ENCODE peak calls at places on chromosomes 4 and X, in five cellular contexts. I, T, K, C and Q are unnamed samples.

GRCh38 chr4:76275486-76276126 is 24.1 kb downstream of the FAM47E start:
- DNase-seq in C (no peak), T (no peak), K (no peak), I (no peak), Q (no peak)

GRCh38 chrX:47093248-47093647 is 15.0 kb downstream of the RGN start:
- DNase-seq in T (no peak), I (peak), C (no peak), K (peak), Q (no peak)

GRCh38 chr4:129328176-129328575 is 232.2 kb downstream of the C4orf33 start:
- DNase-seq in K (no peak), I (no peak), C (no peak), T (no peak), Q (no peak)

GRCh38 chrX:102714994-102715393 is 2.7 kb downstream of the GPRASP2 start:
- DNase-seq in T (no peak), I (no peak), K (no peak), C (no peak), Q (peak)

GRCh38 chr4:151730003-151730559 is 30.7 kb downstream of the GATB start:
- DNase-seq in T (no peak), K (no peak), I (peak), C (no peak), Q (peak)

GRCh38 chrX:140794642-140795041 is 85.1 kb downstream of the LINC00632 start:
- DNase-seq in T (no peak), I (no peak), K (no peak), C (no peak), Q (no peak)

GRCh38 chr4:3412257-3413020 is 29.3 kb upstream of the HGFAC start:
- DNase-seq in C (no peak), T (no peak), I (no peak), K (no peak), Q (peak)

GRCh38 chrX:124493984-124494383 is 147.6 kb downstream of the SH2D1A start:
- DNase-seq in C (no peak), K (no peak), T (no peak), I (no peak), Q (no peak)

GRCh38 chrX:133258481-133258880 is 40.3 kb upstream of the TFDP3 start:
- DNase-seq in I (peak), K (peak), C (no peak), T (no peak), Q (no peak)

GRCh38 chrX:55109304-55109703 is 20.5 kb downstream of the PAGE2 start:
- DNase-seq in T (no peak), C (no peak), I (no peak), K (no peak), Q (no peak)

GRCh38 chr4:140049024-140049923 is 104.7 kb downstream of the MAML3 start:
- DNase-seq in T (peak), K (peak), C (peak), I (peak), Q (peak)

GRCh38 chr4:5711479-5712184 is 631 bp downstream of the EVC start:
- DNase-seq in C (no peak), K (peak), T (no peak), I (peak), Q (peak)

GRCh38 chr4:2007804-2008670 is 737 bp downstream of the NELFA start:
- DNase-seq in C (no peak), K (peak), I (peak), T (peak), Q (no peak)

GRCh38 chr4:7821245-7822165 is 118.2 kb downstream of the AFAP1 start:
- DNase-seq in C (no peak), T (no peak), I (no peak), K (no peak), Q (no peak)

GRCh38 chr4:16126714-16127113 is 42.9 kb upstream of the PROM1 start:
- DNase-seq in T (no peak), K (no peak), I (no peak), C (no peak), Q (no peak)

GRCh38 chr4:24856586-24856985 is 56.3 kb downstream of the CCDC149 start:
- DNase-seq in I (peak), K (peak), T (no peak), C (no peak), Q (no peak)

GRCh38 chrX:109475174-109475891 is 6.6 kb downstream of the GUCY2F start:
- DNase-seq in I (peak), K (peak), T (peak), C (peak), Q (peak)

GRCh38 chrX:153778684-153779101 is 2.1 kb upstream of the SRPK3 start:
- DNase-seq in T (no peak), C (no peak), I (no peak), K (no peak), Q (no peak)

GRCh38 chr4:113159901-113160545 is 110.6 kb downstream of the ANK2 start:
- DNase-seq in T (no peak), I (no peak), K (no peak), C (no peak), Q (no peak)

GRCh38 chr4:107760281-107760947 is 40.4 kb upstream of the PAPSS1 start:
- DNase-seq in C (peak), T (no peak), I (no peak), K (peak), Q (no peak)

GRCh38 chrX:68728186-68728585 is 80.7 kb downstream of the STARD8 start:
- DNase-seq in T (no peak), C (no peak), K (no peak), I (no peak), Q (no peak)

GRCh38 chrX:9767375-9767774 is 1.7 kb upstream of the GPR143 start:
- DNase-seq in T (no peak), I (no peak), C (no peak), K (no peak), Q (no peak)

GRCh38 chrX:119790977-119791436 is 423 bp downstream of the RPL39 start:
- DNase-seq in K (peak), T (no peak), C (no peak), I (peak), Q (no peak)

GRCh38 chr4:83644677-83645639 is 109.0 kb downstream of the GPAT3 start:
- DNase-seq in I (peak), C (peak), T (peak), K (peak), Q (no peak)

GRCh38 chrX:46325312-46325877 is 219.8 kb downstream of the ZNF674 start:
- DNase-seq in I (peak), C (peak), T (no peak), K (peak), Q (peak)

GRCh38 chrX:1598876-1599790 is 7.7 kb downstream of the AKAP17A start:
- DNase-seq in C (no peak), I (no peak), K (no peak), T (no peak), Q (no peak)

GRCh38 chr4:60241886-60242285 is 958.2 kb upstream of the ADGRL3 start:
- DNase-seq in K (no peak), I (no peak), C (no peak), T (no peak), Q (no peak)

GRCh38 chr4:138114434-138114833 is 127.7 kb downstream of the SLC7A11 start:
- DNase-seq in C (no peak), I (peak), T (no peak), K (peak), Q (no peak)
- H2AFZ ChIP-seq in C (no peak), I (no peak), T (no peak), K (no peak), Q (no peak)

GRCh38 chr4:176761872-176762271 is 30.9 kb downstream of the VEGFC start:
- DNase-seq in I (no peak), C (no peak), T (no peak), K (no peak), Q (no peak)
- H4K8ac ChIP-seq in I (no peak), C (no peak), T (no peak), K (peak), Q (no peak)

GRCh38 chr4:28755081-28755480 is 1894.4 kb downstream of the STIM2 start:
- DNase-seq in I (no peak), K (no peak), T (no peak), C (no peak), Q (no peak)
- H2AFZ ChIP-seq in I (no peak), K (no peak), T (no peak), C (no peak), Q (no peak)

DNA sequence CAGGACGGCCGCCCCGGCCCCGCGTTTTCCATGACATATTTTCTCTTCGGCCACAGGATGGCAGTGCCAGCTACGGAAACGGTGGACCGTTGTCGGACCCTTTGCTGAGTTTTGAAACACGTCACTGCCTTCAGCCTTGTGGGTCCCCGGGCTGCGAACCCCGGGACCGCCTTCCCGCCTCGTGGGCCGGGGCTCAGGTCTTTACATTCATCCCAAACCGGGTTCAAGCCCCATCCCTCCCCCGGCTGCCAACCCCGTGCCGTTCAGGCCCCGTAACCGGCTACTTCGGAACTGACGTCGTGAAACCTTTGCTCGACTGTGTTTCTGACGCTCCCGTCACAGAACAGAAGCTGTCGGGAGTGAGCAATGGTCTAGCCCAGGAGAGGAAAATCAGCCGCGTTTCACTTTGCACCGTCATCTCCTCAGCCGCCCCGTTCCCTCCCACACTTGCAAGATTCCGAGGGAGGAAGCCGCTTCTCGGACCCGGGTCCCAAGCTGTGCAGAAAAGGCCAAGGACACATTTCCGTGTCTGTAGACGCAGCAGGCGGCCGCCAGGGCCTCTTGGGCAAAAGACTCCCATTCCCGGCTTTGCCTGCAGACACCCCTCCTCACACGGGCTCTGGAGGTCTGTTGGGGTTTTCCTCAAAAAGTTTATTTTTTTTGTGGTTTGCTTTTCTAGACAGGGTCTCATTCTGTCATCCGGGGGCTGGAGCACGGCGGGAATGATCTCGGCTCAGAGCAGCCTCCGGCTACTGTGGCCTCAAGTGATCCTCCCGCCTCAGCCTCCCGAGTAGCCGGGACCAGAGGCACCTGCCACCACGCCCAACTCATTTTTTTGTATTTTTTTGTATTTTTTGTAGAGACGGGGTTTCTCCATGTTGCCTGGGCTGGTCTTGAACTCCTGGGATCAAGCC is 41.4 kb upstream of the PPP2R3B start:
- DNase-seq in T (peak), I (peak), C (no peak), K (no peak), Q (peak)
- H4K8ac ChIP-seq in T (no peak), I (no peak), C (no peak), K (no peak), Q (no peak)

GRCh38 chr4:159722918-159723317 is 620.0 kb downstream of the RAPGEF2 start:
- DNase-seq in K (no peak), T (no peak), C (no peak), I (no peak), Q (no peak)

GRCh38 chr4:159723341-159724048 is 620.6 kb downstream of the RAPGEF2 start:
- DNase-seq in K (no peak), C (no peak), T (no peak), I (no peak), Q (no peak)

GRCh38 chr4:159722052-159722451 is 619.2 kb downstream of the RAPGEF2 start:
- DNase-seq in K (no peak), T (no peak), C (no peak), I (no peak), Q (no peak)

GRCh38 chr4:159725571-159725970 is 622.7 kb downstream of the RAPGEF2 start:
- DNase-seq in T (no peak), I (no peak), C (no peak), K (no peak), Q (no peak)
- H2AFZ ChIP-seq in T (no peak), I (no peak), C (no peak), K (no peak), Q (no peak)

GRCh38 chr4:186002853-186003252 is 66.1 kb upstream of the TLR3 start:
- DNase-seq in C (no peak), K (no peak), I (no peak), T (no peak), Q (no peak)
- H4K8ac ChIP-seq in C (no peak), K (no peak), I (no peak), T (no peak), Q (no peak)

GRCh38 chr4:173509031-173510001 is 20.7 kb downstream of the HAND2 start:
- DNase-seq in C (no peak), I (peak), T (no peak), K (no peak), Q (no peak)
- H2AFZ ChIP-seq in C (peak), I (peak), T (peak), K (peak), Q (no peak)